ENCODE peak calls at places on chromosomes 2 and 18, in six cellular contexts. R is H9, A is IMR-90, Q is mesendoderm, Z is neuronal stem cell, T is mesenchymal stem cell. O is an unnamed sample.

GRCh38 chr18:12255626-12256026 is 1.5 kb downstream of the CIDEA start:
- DNase-seq in R (no peak), A (peak), Q (peak), Z (no peak), T (peak), O (peak)

GRCh38 chr18:62717850-62718229 is 2.5 kb downstream of the PHLPP1 start:
- DNase-seq in R (no peak), A (peak), Q (peak), Z (no peak), T (peak), O (no peak)

GRCh38 chr18:77250501-77250925 is 865 bp downstream of the GALR1 start:
- DNase-seq in R (peak), A (no peak), Q (peak), Z (peak), T (no peak), O (no peak)

GRCh38 chr2:166900700-166901099 is 12.4 kb downstream of the XIRP2 start:
- DNase-seq in R (peak), A (peak), Q (peak), Z (peak), T (peak), O (no peak)

GRCh38 chr18:3624818-3625716 is 175.1 kb downstream of the TGIF1 start:
- DNase-seq in R (no peak), A (peak), Q (peak), Z (no peak), T (peak), O (peak)

GRCh38 chr2:24881623-24882022 is 38.4 kb downstream of the ADCY3 start:
- DNase-seq in R (no peak), A (no peak), Q (peak), Z (no peak), T (no peak), O (peak)

GRCh38 chr18:49459404-49460171 is 857 bp downstream of the DYM start:
- DNase-seq in R (no peak), A (peak), Q (peak), Z (no peak), T (peak), O (peak)

GRCh38 chr2:104849036-104849551 is 4.8 kb upstream of the POU3F3 start:
- DNase-seq in R (no peak), A (no peak), Q (no peak), Z (no peak), T (no peak), O (no peak)

GRCh38 chr2:176554107-176555048 is 285.1 kb downstream of the MTX2 start:
- DNase-seq in R (peak), A (peak), Q (peak), Z (peak), T (peak), O (no peak)

GRCh38 chr2:241863021-241863954 is 4.6 kb upstream of the PDCD1 start:
- DNase-seq in R (no peak), A (peak), Q (no peak), Z (no peak), T (no peak), O (no peak)
- H3K4me2 ChIP-seq in R (no peak), A (peak), Q (no peak), Z (no peak), T (no peak), O (no peak)

DNA sequence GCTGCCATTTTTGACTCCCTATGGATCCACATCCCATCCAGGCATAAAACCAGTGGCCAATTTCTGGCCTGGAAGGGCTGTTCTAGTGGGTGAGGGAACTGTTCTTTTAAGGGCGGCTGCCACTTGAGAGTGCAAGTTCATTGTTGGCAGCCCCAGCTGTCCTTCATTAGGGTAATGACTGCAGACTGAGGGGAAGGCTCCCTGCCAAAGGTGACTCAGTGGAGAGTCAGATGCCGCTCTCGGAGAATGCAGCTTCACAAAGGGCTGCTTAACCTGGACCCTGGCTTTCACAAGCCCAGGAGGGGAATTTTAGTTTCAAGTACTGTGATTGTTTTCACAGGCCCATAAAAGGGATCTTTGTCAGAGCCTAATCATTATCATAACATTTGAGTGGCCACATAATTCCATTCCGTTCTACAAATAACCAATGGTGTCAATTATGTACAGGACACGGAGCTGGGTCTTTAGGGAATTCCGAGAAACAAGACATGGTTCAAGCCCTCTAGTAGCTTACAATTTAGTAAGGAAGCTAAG is 235.7 kb downstream of the CDCA7 start:
- DNase-seq in R (no peak), A (peak), Q (no peak), Z (no peak), T (peak), O (peak)
- H2AK5ac ChIP-seq in R (no peak), A (no peak), Q (no peak), Z (no peak), T (no peak), O (no peak)

GRCh38 chr2:233062946-233063268 is 2.8 kb downstream of the INPP5D start:
- DNase-seq in R (no peak), A (no peak), Q (no peak), Z (no peak), T (no peak), O (no peak)
- H3K4me2 ChIP-seq in R (no peak), A (no peak), Q (no peak), Z (no peak), T (no peak), O (no peak)

GRCh38 chr2:237921967-237922492 is 44.8 kb upstream of the UBE2F start:
- DNase-seq in R (no peak), A (no peak), Q (no peak), Z (no peak), T (no peak), O (no peak)
- H2AK5ac ChIP-seq in R (no peak), A (no peak), Q (no peak), Z (no peak), T (no peak), O (no peak)

DNA sequence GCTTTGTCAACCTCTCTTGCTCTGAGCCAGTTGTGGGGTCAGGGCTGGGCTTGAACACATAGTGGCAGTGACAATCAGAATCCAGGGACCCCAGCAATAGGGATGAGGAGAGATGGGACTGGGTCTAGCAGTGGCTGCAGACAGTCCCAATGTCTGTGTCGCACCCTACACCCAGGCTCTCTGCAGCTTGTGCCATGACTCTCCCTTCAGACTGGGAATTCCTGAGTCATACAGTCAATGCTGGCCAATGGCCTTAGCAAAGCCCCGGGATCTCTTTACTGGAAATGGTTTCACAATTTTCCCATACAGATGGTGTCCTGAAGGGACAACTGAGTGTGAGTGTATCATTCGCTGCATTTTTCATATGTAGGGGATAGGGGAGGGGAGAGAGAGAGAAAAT is 74.2 kb upstream of the CELF4 start:
- DNase-seq in R (no peak), A (no peak), Q (peak), Z (no peak), T (no peak), O (peak)
- H3K4me2 ChIP-seq in R (no peak), A (no peak), Q (no peak), Z (no peak), T (no peak), O (no peak)

GRCh38 chr18:51164327-51165290 is 32.9 kb downstream of the MEX3C start:
- DNase-seq in R (no peak), A (no peak), Q (peak), Z (no peak), T (no peak), O (no peak)
- H2AK5ac ChIP-seq in R (no peak), A (no peak), Q (no peak), Z (no peak), T (no peak), O (no peak)

DNA sequence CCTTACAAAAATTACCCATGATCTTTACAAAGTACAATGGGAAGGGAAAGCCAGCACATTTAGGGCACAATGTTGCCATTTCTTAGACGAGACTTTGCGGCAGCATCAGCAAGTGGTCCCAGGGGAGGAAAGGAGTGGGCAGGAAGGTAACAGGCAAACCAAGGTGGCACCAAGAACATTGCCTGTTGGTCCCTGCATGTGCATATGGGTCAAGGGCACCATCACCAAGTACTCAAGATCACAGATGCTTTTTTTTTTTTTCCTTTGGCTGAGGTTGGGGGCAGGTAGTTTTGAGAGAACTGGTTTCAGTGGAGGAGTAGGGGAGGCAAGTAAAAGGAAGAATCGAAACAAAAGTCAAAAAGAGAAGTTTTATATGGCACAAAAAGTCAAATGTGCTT is 753 bp upstream of the CYTIP start:
- DNase-seq in R (no peak), A (no peak), Q (no peak), Z (no peak), T (no peak), O (no peak)
- H3K4me2 ChIP-seq in R (no peak), A (no peak), Q (no peak), Z (no peak), T (no peak), O (no peak)

GRCh38 chr2:219205981-219206441 is 571 bp upstream of the ZFAND2B start:
- DNase-seq in R (no peak), A (no peak), Q (no peak), Z (no peak), T (no peak), O (peak)
- H2AK5ac ChIP-seq in R (no peak), A (peak), Q (no peak), Z (no peak), T (no peak), O (no peak)

GRCh38 chr2:197011033-197011432 is 84.5 kb upstream of the PGAP1 start:
- DNase-seq in R (no peak), A (no peak), Q (no peak), Z (no peak), T (no peak), O (no peak)
- H3K4me2 ChIP-seq in R (no peak), A (no peak), Q (no peak), Z (no peak), T (no peak), O (no peak)

O was measured in trophoblast cell.